ENCODE peak calls at places on chromosomes 2 and 18, in ten cellular contexts. P is upper lobe of right lung; X is EH; R is activated naive CD4-positive, alpha-beta T cell; B is 8988T; H is H54; U is WTC11; C is sigmoid colon; I is CD8-positive, alpha-beta T cell; Z is GM23248. J is an unnamed sample.

GRCh38 chr2:69490486-69490885 is 53.3 kb upstream of the NFU1 start:
- DNase-seq in I (no peak), B (no peak), X (no peak), U (no peak), R (no peak), H (no peak), Z (no peak), C (no peak), P (no peak), J (no peak)

GRCh38 chr2:43000242-43001054 is 208.1 kb upstream of the HAAO start:
- DNase-seq in H (no peak), I (no peak), C (no peak), B (no peak), P (no peak), X (no peak), Z (no peak), R (no peak), U (no peak), J (no peak)

GRCh38 chr2:148221166-148221565 is 200.3 kb downstream of the MBD5 start:
- DNase-seq in I (no peak), C (no peak), X (no peak), H (no peak), B (no peak), R (no peak), Z (no peak), P (no peak), U (no peak), J (no peak)

GRCh38 chr2:237915576-237915975 is 51.2 kb upstream of the UBE2F start:
- DNase-seq in P (peak), U (no peak), R (no peak), H (no peak), B (no peak), Z (no peak), C (peak), X (no peak), I (no peak), J (no peak)

GRCh38 chr2:230749111-230749510 is 36.5 kb downstream of the CAB39 start:
- DNase-seq in C (no peak), P (no peak), B (no peak), R (no peak), I (no peak), H (no peak), Z (peak), U (no peak), X (peak), J (peak)

GRCh38 chr2:239587311-239587731 is 186.5 kb upstream of the HDAC4 start:
- DNase-seq in Z (no peak), X (no peak), B (no peak), C (no peak), H (no peak), P (no peak), U (peak), R (no peak), I (no peak), J (no peak)

GRCh38 chr2:207902822-207903221 is 122.5 kb downstream of the PLEKHM3 start:
- DNase-seq in X (peak), U (no peak), Z (no peak), C (no peak), I (no peak), P (no peak), R (no peak), B (no peak), H (no peak), J (no peak)

GRCh38 chr2:149598014-149598395 is 10.4 kb upstream of the MMADHC start:
- DNase-seq in Z (peak), R (no peak), P (no peak), H (no peak), U (no peak), B (no peak), I (no peak), X (peak), C (no peak), J (peak)

GRCh38 chr2:167818521-167818920 is 428.9 kb downstream of the STK39 start:
- DNase-seq in R (no peak), Z (no peak), P (no peak), C (no peak), H (no peak), I (no peak), B (no peak), U (no peak), X (no peak), J (no peak)

GRCh38 chr2:188665196-188665595 is 309.0 kb upstream of the COL3A1 start:
- DNase-seq in U (no peak), P (no peak), C (no peak), H (no peak), R (no peak), I (no peak), X (peak), Z (peak), B (no peak), J (peak)

GRCh38 chr2:136956050-136956449 is 190.7 kb downstream of the THSD7B start:
- DNase-seq in B (no peak), U (no peak), R (no peak), H (no peak), P (no peak), X (no peak), Z (no peak), I (no peak), C (no peak), J (no peak)

GRCh38 chr2:194745532-194746146 is 911.4 kb upstream of the SLC39A10 start:
- DNase-seq in U (no peak), Z (no peak), X (no peak), P (no peak), I (no peak), R (no peak), B (no peak), C (no peak), H (no peak), J (no peak)

GRCh38 chr2:164621761-164622105 is 451 bp upstream of the GRB14 start:
- DNase-seq in P (no peak), I (no peak), H (no peak), R (no peak), C (no peak), U (peak), Z (no peak), X (no peak), B (peak), J (no peak)

GRCh38 chr2:231617059-231617926 is 24.6 kb downstream of the TEX44 start:
- DNase-seq in X (no peak), P (no peak), H (no peak), I (no peak), U (no peak), C (no peak), R (no peak), Z (no peak), B (no peak), J (no peak)

GRCh38 chr2:218291934-218292699 is at the start of gene TMBIM1:
- DNase-seq in C (peak), Z (peak), I (peak), X (peak), U (peak), B (peak), P (peak), H (peak), R (peak), J (peak)

GRCh38 chr2:6963727-6964126 is 46.5 kb downstream of the RNF144A start:
- DNase-seq in C (no peak), I (no peak), R (no peak), P (no peak), H (no peak), X (no peak), B (no peak), Z (no peak), U (no peak), J (no peak)

GRCh38 chr2:72964146-72964525 is 46.8 kb downstream of the EMX1 start:
- DNase-seq in I (no peak), H (no peak), Z (no peak), B (no peak), R (no peak), P (no peak), U (no peak), C (no peak), X (no peak), J (no peak)

GRCh38 chr2:30503007-30503691 is 56.1 kb downstream of the LCLAT1 start:
- DNase-seq in H (no peak), C (no peak), U (no peak), B (no peak), I (no peak), P (no peak), Z (peak), X (no peak), R (no peak), J (no peak)

GRCh38 chr18:49249523-49249922 is 210.9 kb downstream of the DYM start:
- DNase-seq in I (no peak), X (peak), C (no peak), B (no peak), P (no peak), H (peak), Z (peak), U (no peak), R (no peak), J (peak)

GRCh38 chr18:59957957-59958356 is 58.2 kb downstream of the PMAIP1 start:
- DNase-seq in U (no peak), C (no peak), P (no peak), Z (peak), X (peak), R (no peak), I (no peak), H (peak), B (no peak), J (peak)

J was measured in fibroblast of mammary gland.